ENCODE peak calls at places on chromosomes 13 and 19, in six cellular contexts. J is WTC11; B is stomach; W is DMS 273 treated with DMSO at 0.1 percent for 48 hours; C is HFF-Myc; K is CD8-positive, alpha-beta T cell. S is an unnamed sample.

GRCh38 chr13:36804588-36804987 is 14.4 kb upstream of the RFXAP start:
- DNase-seq in C (no peak), B (no peak), W (no peak), J (no peak), K (no peak), S (no peak)

GRCh38 chr13:45737571-45738002 is 35.5 kb downstream of the CBY2 start:
- DNase-seq in K (no peak), J (peak), C (no peak), B (no peak), W (no peak), S (peak)

GRCh38 chr19:9586764-9587163 is 2.5 kb upstream of the ZNF121 start:
- DNase-seq in K (peak), B (peak), W (peak), J (peak), C (peak), S (peak)

GRCh38 chr19:17775991-17776803 is 18.7 kb upstream of the B3GNT3 start:
- DNase-seq in B (no peak), W (no peak), J (no peak), C (no peak), K (no peak), S (no peak)

GRCh38 chr19:1745589-1746031 is 7.7 kb upstream of the ONECUT3 start:
- DNase-seq in K (no peak), C (no peak), W (no peak), B (no peak), J (peak), S (peak)

GRCh38 chr13:94362411-94362909 is 117.0 kb downstream of the DCT start:
- DNase-seq in B (peak), C (peak), K (peak), W (peak), J (peak), S (peak)

GRCh38 chr19:33724021-33724722 is 72.5 kb upstream of the KCTD15 start:
- DNase-seq in K (no peak), J (no peak), W (no peak), B (no peak), C (no peak), S (no peak)

GRCh38 chr19:8307400-8307964 is 676 bp downstream of the CD320 start:
- DNase-seq in W (no peak), J (peak), B (peak), K (no peak), C (no peak), S (peak)

GRCh38 chr19:33819875-33820781 is 23.5 kb downstream of the KCTD15 start:
- DNase-seq in K (peak), W (no peak), B (peak), C (no peak), J (peak), S (peak)

GRCh38 chr13:95355491-95355890 is 54.2 kb upstream of the ABCC4 start:
- DNase-seq in C (no peak), J (no peak), K (no peak), W (no peak), B (no peak), S (no peak)